ENCODE peak calls at places on chromosomes 7 and 10, in six cellular contexts. U, H, P, T, B and V are unnamed samples. For H3K27me3 and H3K4me1, the result is how much of the 10 kb centered on the place peaks cover.

GRCh38 chr7:140541513-140542192 is 62.3 kb upstream of the MKRN1 start:
- DNase-seq in T (no peak), H (no peak), B (peak), P (peak), U (peak), V (peak)

GRCh38 chr10:26215923-26216576 is 524 bp upstream of the GAD2 start:
- DNase-seq in H (no peak), U (no peak), P (no peak), T (no peak), B (peak), V (peak)

GRCh38 chr10:75350791-75351190 is 50.8 kb downstream of the ZNF503 start:
- DNase-seq in H (no peak), B (no peak), P (no peak), U (peak), T (no peak), V (no peak)

GRCh38 chr10:129417882-129418281 is 49.2 kb upstream of the MGMT start:
- DNase-seq in B (no peak), T (no peak), H (no peak), U (no peak), P (no peak), V (no peak)

GRCh38 chr10:99945286-99945685 is 64.5 kb downstream of the DNMBP start:
- DNase-seq in H (no peak), U (peak), B (peak), P (peak), T (no peak), V (peak)

GRCh38 chr7:2165610-2166594 is 66.8 kb downstream of the MAD1L1 start:
- DNase-seq in U (no peak), T (no peak), H (no peak), B (no peak), P (peak), V (peak)

GRCh38 chr10:106711313-106711906 is 453.1 kb downstream of the SORCS1 start:
- DNase-seq in B (peak), U (no peak), H (no peak), P (peak), T (peak), V (peak)

GRCh38 chr10:50550291-50550839 is 73.4 kb downstream of the SGMS1 start:
- DNase-seq in P (peak), B (peak), U (peak), T (no peak), H (no peak), V (peak)

GRCh38 chr10:125023862-125024495 is 82.1 kb downstream of the ZRANB1 start:
- DNase-seq in U (no peak), B (peak), H (no peak), T (no peak), P (no peak), V (no peak)

GRCh38 chr10:89090760-89091455 is 100.3 kb downstream of the FAS start:
- DNase-seq in H (no peak), T (no peak), U (peak), B (no peak), P (no peak), V (no peak)

GRCh38 chr7:37304926-37305325 is 143.7 kb downstream of the ELMO1 start:
- DNase-seq in P (no peak), U (no peak), H (no peak), B (no peak), T (no peak), V (no peak)

GRCh38 chr7:1502845-1503244 is 1.3 kb downstream of the INTS1 start:
- DNase-seq in U (no peak), T (no peak), H (no peak), B (no peak), P (no peak), V (no peak)

GRCh38 chr10:89134963-89135362 is 72.2 kb downstream of the CH25H start:
- DNase-seq in P (no peak), H (no peak), T (no peak), U (no peak), B (no peak), V (no peak)

GRCh38 chr7:130938661-130939060 is 204.7 kb upstream of the KLF14 start:
- DNase-seq in H (no peak), B (no peak), U (no peak), P (no peak), T (no peak), V (no peak)

GRCh38 chr7:30858576-30858975 is 53.1 kb upstream of the AQP1 start:
- DNase-seq in T (no peak), H (no peak), B (no peak), U (no peak), P (no peak), V (no peak)

GRCh38 chr10:11748866-11749265 is 6.7 kb downstream of the ECHDC3 start:
- DNase-seq in H (no peak), B (no peak), U (no peak), P (no peak), T (no peak), V (no peak)

GRCh38 chr7:17625038-17625437 is 315.3 kb downstream of the SNX13 start:
- DNase-seq in T (no peak), H (no peak), P (no peak), B (no peak), U (peak), V (peak)

GRCh38 chr10:68202965-68203358 is 29.0 kb downstream of the ATOH7 start:
- DNase-seq in U (peak), H (no peak), T (no peak), P (peak), B (no peak), V (peak)

GRCh38 chr10:59847326-59847725 is 59.0 kb downstream of the CCDC6 start:
- DNase-seq in T (no peak), H (no peak), B (no peak), U (no peak), P (no peak), V (no peak)

GRCh38 chr10:122149607-122150505 is 121.2 kb upstream of the BTBD16 start:
- DNase-seq in U (no peak), P (no peak), B (no peak), H (no peak), T (no peak), V (no peak)

GRCh38 chr10:74320026-74320425 is 169.0 kb downstream of the ADK start:
- DNase-seq in P (no peak), B (no peak), T (no peak), H (no peak), U (no peak), V (no peak)

GRCh38 chr7:55260671-55261385 is 104.3 kb upstream of the LANCL2 start:
- DNase-seq in B (no peak), T (no peak), U (no peak), P (no peak), H (no peak), V (no peak)
- H3K27me3 ChIP-seq in B (under half), T (under half), U (under half), P (under half), H (under half), V (under half)

DNA sequence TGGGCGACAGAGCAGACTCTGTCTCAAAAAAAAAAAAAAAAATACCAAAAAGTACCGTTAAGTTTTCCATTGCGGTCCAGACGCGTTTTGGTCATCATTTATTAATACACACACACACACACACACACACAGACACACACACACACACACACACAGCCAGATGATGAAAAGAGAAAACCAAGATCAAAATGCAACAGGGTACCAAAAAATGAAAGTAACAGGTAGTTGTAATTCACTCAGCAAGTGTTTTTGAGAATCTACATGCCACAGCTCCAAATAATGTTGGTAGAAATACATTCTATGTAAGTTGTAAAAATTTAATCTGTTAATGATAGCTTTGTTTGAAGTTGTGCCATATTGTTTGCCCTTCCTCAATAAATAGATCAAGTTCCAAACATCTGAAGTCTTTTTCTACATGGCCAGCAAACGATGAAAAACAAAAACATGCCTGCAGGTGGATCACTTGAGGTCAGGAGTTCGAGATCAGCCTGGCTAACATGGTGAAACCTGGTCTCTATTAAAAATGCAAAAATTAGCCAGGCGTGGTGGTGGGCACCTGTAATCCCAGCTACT is 9.4 kb downstream of the YWHAG start:
- DNase-seq in H (no peak), P (no peak), B (no peak), U (no peak), T (no peak), V (no peak)
- H3K4me1 ChIP-seq in H (under half), P (under half), B (under half), U (under half), T (under half), V (under half)

GRCh38 chr10:1567152-1567551 is 170.2 kb downstream of the ADARB2 start:
- DNase-seq in P (no peak), H (no peak), B (no peak), T (no peak), U (no peak), V (no peak)
- H3K27me3 ChIP-seq in P (under half), H (under half), B (under half), T (under half), U (under half), V (under half)

GRCh38 chr10:30439931-30440330 is 5.9 kb downstream of the MAP3K8 start:
- DNase-seq in U (no peak), P (no peak), B (no peak), H (no peak), T (no peak), V (no peak)

GRCh38 chr10:30437039-30437781 is 3.2 kb downstream of the MAP3K8 start:
- DNase-seq in T (no peak), H (no peak), B (no peak), P (no peak), U (peak), V (no peak)

GRCh38 chr10:30436200-30436599 is 2.2 kb downstream of the MAP3K8 start:
- DNase-seq in T (no peak), U (peak), H (no peak), B (no peak), P (peak), V (peak)

GRCh38 chr10:30436688-30437038 is 2.7 kb downstream of the MAP3K8 start:
- DNase-seq in U (no peak), P (no peak), B (no peak), T (no peak), H (no peak), V (no peak)

DNA sequence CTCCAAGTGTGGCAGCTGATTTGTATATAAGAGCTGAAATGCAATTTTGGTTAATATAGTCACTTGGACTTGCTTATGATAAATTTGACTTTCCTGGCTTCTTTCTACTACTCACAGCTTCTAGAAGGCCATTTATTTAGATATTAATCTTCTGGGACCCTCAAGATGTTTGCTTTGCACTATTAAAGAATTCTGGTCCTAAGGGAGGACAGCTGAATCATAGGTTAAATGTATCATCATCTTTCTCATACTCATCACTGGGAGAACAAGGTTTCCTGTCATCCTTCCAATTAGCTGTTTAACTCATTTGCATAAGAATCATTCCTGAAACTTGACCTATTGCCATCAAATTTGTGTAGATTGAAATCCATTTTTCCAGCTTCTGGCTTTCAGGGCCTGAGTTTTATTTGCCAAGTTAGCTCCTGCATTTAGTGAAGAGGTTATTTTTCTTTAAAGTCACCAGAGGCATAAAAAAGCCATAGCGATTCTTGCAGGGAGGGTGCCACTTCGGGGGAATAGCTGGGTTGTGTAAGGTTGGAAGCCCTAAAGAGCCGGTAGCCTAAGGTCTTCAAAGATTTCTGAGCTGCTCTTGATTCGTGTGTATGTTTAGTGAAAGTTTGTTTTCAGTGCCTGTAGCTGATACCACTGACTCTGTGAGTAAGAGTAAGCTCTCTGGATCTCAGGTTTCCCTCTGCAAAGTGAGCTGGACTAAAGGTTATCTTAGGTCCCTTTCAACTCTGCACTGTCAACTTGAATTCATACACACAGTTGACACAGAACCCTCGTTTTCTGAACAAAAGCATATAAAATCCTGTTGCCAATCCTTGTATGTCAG is 4.2 kb downstream of the MAP3K8 start:
- DNase-seq in P (no peak), U (peak), B (no peak), T (no peak), H (no peak), V (peak)
- H3K4me1 ChIP-seq in P (under half), U (under half), B (under half), T (under half), H (under half), V (under half)

GRCh38 chr7:107973861-107974260 is 29.1 kb downstream of the LAMB1 start:
- DNase-seq in U (no peak), T (no peak), B (no peak), P (no peak), H (no peak), V (no peak)

GRCh38 chr7:107971100-107971499 is 31.9 kb downstream of the LAMB1 start:
- DNase-seq in B (no peak), T (no peak), P (no peak), U (no peak), H (no peak), V (no peak)

GRCh38 chr7:107971613-107972012 is 31.3 kb downstream of the LAMB1 start:
- DNase-seq in B (no peak), P (peak), T (no peak), H (no peak), U (peak), V (peak)

GRCh38 chr7:107972986-107973385 is 30.0 kb downstream of the LAMB1 start:
- DNase-seq in T (no peak), U (no peak), P (no peak), H (no peak), B (no peak), V (peak)

GRCh38 chr7:107972075-107972482 is 30.9 kb downstream of the LAMB1 start:
- DNase-seq in H (no peak), U (peak), T (no peak), B (no peak), P (no peak), V (peak)
- H3K27me3 ChIP-seq in H (under half), U (under half), T (under half), B (under half), P (under half), V (under half)

GRCh38 chr7:129907122-129907741 is 45.5 kb downstream of the UBE2H start:
- DNase-seq in B (no peak), T (no peak), P (no peak), H (no peak), U (no peak), V (no peak)

GRCh38 chr7:129903935-129904334 is 48.8 kb downstream of the UBE2H start:
- DNase-seq in P (no peak), H (no peak), U (no peak), T (no peak), B (no peak), V (no peak)

GRCh38 chr7:129906700-129907099 is 46.1 kb downstream of the UBE2H start:
- DNase-seq in T (no peak), B (peak), P (no peak), H (no peak), U (no peak), V (peak)

GRCh38 chr7:129898502-129899160 is 54.1 kb downstream of the UBE2H start:
- DNase-seq in T (no peak), B (no peak), P (no peak), H (no peak), U (peak), V (no peak)

GRCh38 chr7:129902788-129903422 is 49.9 kb downstream of the UBE2H start:
- DNase-seq in U (no peak), H (no peak), T (no peak), P (no peak), B (no peak), V (no peak)
- H3K4me1 ChIP-seq in U (under half), H (under half), T (under half), P (under half), B (half or more), V (under half)

GRCh38 chr10:29849886-29850285 is 209.5 kb downstream of the JCAD start:
- DNase-seq in H (no peak), B (no peak), T (no peak), P (no peak), U (peak), V (no peak)
- H3K27me3 ChIP-seq in H (under half), B (under half), T (under half), P (under half), U (under half), V (under half)

DNA sequence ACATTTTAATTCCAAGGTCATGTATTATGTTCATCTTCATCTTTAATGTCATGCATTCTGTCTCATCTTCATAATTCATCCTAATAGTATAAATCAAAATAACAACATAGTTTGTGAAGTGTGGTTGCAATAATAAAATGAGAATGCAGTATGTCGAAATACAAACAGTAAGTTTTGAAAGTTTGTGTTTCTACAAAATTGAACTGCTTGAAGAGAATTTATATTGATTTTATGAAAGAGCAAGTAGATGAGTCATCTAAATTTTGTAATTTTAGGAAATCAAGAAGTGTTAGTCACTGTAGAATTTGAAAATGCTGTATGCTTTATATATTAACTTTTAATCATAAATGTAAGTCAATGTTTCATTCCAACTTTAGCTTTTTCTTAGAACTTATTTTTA is 190.5 kb upstream of the PPP1R3A start:
- DNase-seq in U (no peak), H (no peak), T (no peak), B (no peak), P (no peak), V (no peak)
- H3K4me1 ChIP-seq in U (under half), H (under half), T (under half), B (under half), P (under half), V (under half)

GRCh38 chr10:48838830-48839229 is 100.8 kb downstream of the LRRC18 start:
- DNase-seq in T (no peak), U (no peak), P (no peak), B (no peak), H (no peak), V (no peak)
- H3K27me3 ChIP-seq in T (under half), U (under half), P (under half), B (under half), H (under half), V (under half)

GRCh38 chr10:35367107-35367859 is 31.0 kb downstream of the CCNY start:
- DNase-seq in U (no peak), B (no peak), H (no peak), T (no peak), P (no peak), V (no peak)
- H3K4me1 ChIP-seq in U (under half), B (half or more), H (under half), T (under half), P (under half), V (under half)